ENCODE peak calls at places on chromosomes 12 and 14, in four cellular contexts. One of them, this sample, is unnamed.

GRCh38 chr14:67941456-67942018 is 122.0 kb downstream of the RAD51B start:
- DNase-seq in ascending aorta: no peak
- DNase-seq in CD4-positive, alpha-beta T cell: no peak
- DNase-seq in IMR-90: peak; percentile 38
- DNase-seq in this sample: no peak

GRCh38 chr12:93827179-93827578 is 150.0 kb downstream of the CRADD start:
- DNase-seq in CD4-positive, alpha-beta T cell: no peak
- DNase-seq in ascending aorta: no peak
- DNase-seq in IMR-90: no peak
- DNase-seq in this sample: no peak

GRCh38 chr14:22653012-22653621 is 9.0 kb upstream of the OR6J1 start:
- DNase-seq in ascending aorta: peak; percentile 71
- DNase-seq in IMR-90: peak; percentile 74
- DNase-seq in CD4-positive, alpha-beta T cell: peak; percentile 32
- DNase-seq in this sample: no peak

GRCh38 chr14:93332032-93332852 is 594 bp downstream of the BTBD7 start:
- DNase-seq in IMR-90: peak; percentile 49
- DNase-seq in ascending aorta: peak; percentile 71
- DNase-seq in CD4-positive, alpha-beta T cell: peak; percentile 5
- DNase-seq in this sample: no peak

GRCh38 chr12:29264424-29264823 is 115.3 kb downstream of the FAR2 start:
- DNase-seq in ascending aorta: no peak
- DNase-seq in CD4-positive, alpha-beta T cell: no peak
- DNase-seq in IMR-90: no peak
- DNase-seq in this sample: no peak

GRCh38 chr12:54028324-54029201 is at the start of gene HOXC6:
- DNase-seq in IMR-90: no peak
- DNase-seq in ascending aorta: no peak
- DNase-seq in CD4-positive, alpha-beta T cell: no peak
- DNase-seq in this sample: no peak

GRCh38 chr12:67916266-67916970 is 72.8 kb upstream of the IFNG-AS1 start:
- DNase-seq in ascending aorta: no peak
- DNase-seq in CD4-positive, alpha-beta T cell: no peak
- DNase-seq in IMR-90: peak; percentile 24
- DNase-seq in this sample: no peak

GRCh38 chr14:99389171-99389826 is 91.4 kb downstream of the SETD3 start:
- DNase-seq in IMR-90: peak; percentile 10
- DNase-seq in ascending aorta: no peak
- DNase-seq in CD4-positive, alpha-beta T cell: peak; percentile 7
- DNase-seq in this sample: no peak

GRCh38 chr14:49621114-49621881 is 699 bp downstream of the MGAT2 start:
- DNase-seq in ascending aorta: peak; percentile 85
- DNase-seq in IMR-90: peak; percentile 28
- DNase-seq in CD4-positive, alpha-beta T cell: peak; percentile 53
- DNase-seq in this sample: no peak

GRCh38 chr14:69528930-69529329 is 44.4 kb downstream of the PLEKHD1 start:
- DNase-seq in CD4-positive, alpha-beta T cell: no peak
- DNase-seq in ascending aorta: no peak
- DNase-seq in IMR-90: no peak
- DNase-seq in this sample: no peak

GRCh38 chr14:90871605-90872233 is 55.5 kb upstream of the TTC7B start:
- DNase-seq in CD4-positive, alpha-beta T cell: no peak
- DNase-seq in ascending aorta: no peak
- DNase-seq in IMR-90: peak; percentile 54
- DNase-seq in this sample: no peak

GRCh38 chr14:72565917-72566316 is 328.0 kb downstream of the DPF3 start:
- DNase-seq in CD4-positive, alpha-beta T cell: no peak
- DNase-seq in ascending aorta: no peak
- DNase-seq in IMR-90: no peak
- DNase-seq in this sample: no peak

GRCh38 chr14:90193925-90194324 is 62.4 kb upstream of the PSMC1 start:
- DNase-seq in CD4-positive, alpha-beta T cell: no peak
- DNase-seq in IMR-90: no peak
- DNase-seq in ascending aorta: peak; percentile 25
- DNase-seq in this sample: no peak

GRCh38 chr12:26728205-26729050 is 104.6 kb downstream of the ITPR2 start:
- DNase-seq in ascending aorta: no peak
- DNase-seq in IMR-90: no peak
- DNase-seq in CD4-positive, alpha-beta T cell: no peak
- DNase-seq in this sample: no peak

GRCh38 chr12:34404377-34405285 is 382.3 kb downstream of the ALG10 start:
- DNase-seq in IMR-90: no peak
- DNase-seq in CD4-positive, alpha-beta T cell: no peak
- DNase-seq in ascending aorta: peak; percentile 31
- DNase-seq in this sample: no peak

GRCh38 chr14:54366726-54367707 is 29.8 kb upstream of the CDKN3 start:
- DNase-seq in ascending aorta: no peak
- DNase-seq in CD4-positive, alpha-beta T cell: peak; percentile 7
- DNase-seq in IMR-90: peak; percentile 70
- DNase-seq in this sample: no peak

GRCh38 chr12:115528466-115528865 is 749.0 kb downstream of the MED13L start:
- DNase-seq in ascending aorta: no peak
- DNase-seq in IMR-90: peak; percentile 1
- DNase-seq in CD4-positive, alpha-beta T cell: no peak
- DNase-seq in this sample: no peak

GRCh38 chr12:132657004-132657727 is 30.0 kb downstream of the POLE start:
- DNase-seq in ascending aorta: no peak
- DNase-seq in IMR-90: no peak
- DNase-seq in CD4-positive, alpha-beta T cell: no peak
- DNase-seq in this sample: no peak

GRCh38 chr12:85424581-85425348 is 144.7 kb downstream of the ALX1 start:
- DNase-seq in IMR-90: peak; percentile 2
- DNase-seq in CD4-positive, alpha-beta T cell: no peak
- DNase-seq in ascending aorta: no peak
- DNase-seq in this sample: no peak

GRCh38 chr12:112370156-112370555 is 12.1 kb downstream of the HECTD4 start:
- DNase-seq in CD4-positive, alpha-beta T cell: no peak
- DNase-seq in IMR-90: peak; percentile 61
- DNase-seq in ascending aorta: no peak
- DNase-seq in this sample: no peak

GRCh38 chr12:132761032-132761910 is at the start of gene ANKLE2:
- DNase-seq in CD4-positive, alpha-beta T cell: peak; percentile 47
- DNase-seq in ascending aorta: peak; percentile 73
- DNase-seq in IMR-90: peak; percentile 59
- DNase-seq in this sample: peak; percentile 24

GRCh38 chr12:64385468-64385867 is 5.1 kb downstream of the C12orf56 start:
- DNase-seq in IMR-90: peak; percentile 31
- DNase-seq in CD4-positive, alpha-beta T cell: no peak
- DNase-seq in ascending aorta: no peak
- DNase-seq in this sample: peak; percentile 90

GRCh38 chr12:89461649-89462612 is 62.7 kb downstream of the GALNT4 start:
- DNase-seq in IMR-90: peak; percentile 82
- DNase-seq in CD4-positive, alpha-beta T cell: no peak
- DNase-seq in ascending aorta: no peak
- DNase-seq in this sample: no peak

GRCh38 chr12:56346663-56347062 is 8.0 kb downstream of the IL23A start:
- DNase-seq in ascending aorta: no peak
- DNase-seq in IMR-90: no peak
- DNase-seq in CD4-positive, alpha-beta T cell: no peak
- DNase-seq in this sample: no peak

GRCh38 chr14:106556665-106557289 is 1030.4 kb downstream of the TMEM121 start:
- DNase-seq in IMR-90: no peak
- DNase-seq in ascending aorta: no peak
- DNase-seq in CD4-positive, alpha-beta T cell: peak; percentile 70
- DNase-seq in this sample: no peak

GRCh38 chr12:92244036-92244435 is 98.4 kb upstream of the BTG1 start:
- DNase-seq in ascending aorta: no peak
- DNase-seq in CD4-positive, alpha-beta T cell: no peak
- DNase-seq in IMR-90: peak; percentile 6
- DNase-seq in this sample: no peak

GRCh38 chr14:51846631-51847488 is 13.6 kb upstream of the GNG2 start:
- DNase-seq in CD4-positive, alpha-beta T cell: peak; percentile 66
- DNase-seq in ascending aorta: peak; percentile 75
- DNase-seq in IMR-90: peak; percentile 53
- DNase-seq in this sample: no peak

GRCh38 chr12:87344699-87345098 is 684.5 kb downstream of the C12orf50 start:
- DNase-seq in IMR-90: no peak
- DNase-seq in CD4-positive, alpha-beta T cell: no peak
- DNase-seq in ascending aorta: no peak
- DNase-seq in this sample: no peak

GRCh38 chr12:65823481-65824313 is 586 bp upstream of the HMGA2 start:
- DNase-seq in ascending aorta: peak; percentile 67
- DNase-seq in CD4-positive, alpha-beta T cell: no peak
- DNase-seq in IMR-90: peak; percentile 58
- DNase-seq in this sample: peak; percentile 100

GRCh38 chr12:26539131-26539530 is 293.9 kb downstream of the ITPR2 start:
- DNase-seq in CD4-positive, alpha-beta T cell: no peak
- DNase-seq in IMR-90: no peak
- DNase-seq in ascending aorta: no peak
- DNase-seq in this sample: no peak

GRCh38 chr12:97552410-97553050 is 89.9 kb downstream of the RMST start:
- DNase-seq in CD4-positive, alpha-beta T cell: no peak
- DNase-seq in ascending aorta: no peak
- DNase-seq in IMR-90: no peak
- DNase-seq in this sample: no peak

GRCh38 chr14:23414906-23415820 is 7.1 kb upstream of the MYH6 start:
- DNase-seq in CD4-positive, alpha-beta T cell: no peak
- DNase-seq in IMR-90: no peak
- DNase-seq in ascending aorta: no peak
- DNase-seq in this sample: no peak

GRCh38 chr12:91262023-91262676 is 79.5 kb upstream of the DCN start:
- DNase-seq in IMR-90: no peak
- DNase-seq in CD4-positive, alpha-beta T cell: no peak
- DNase-seq in ascending aorta: no peak
- DNase-seq in this sample: no peak

GRCh38 chr12:6450091-6450868 is 1.6 kb upstream of the TAPBPL start:
- DNase-seq in IMR-90: no peak
- DNase-seq in CD4-positive, alpha-beta T cell: no peak
- DNase-seq in ascending aorta: peak; percentile 52
- DNase-seq in this sample: no peak

GRCh38 chr14:75069021-75069810 is at the start of gene ZC2HC1C:
- DNase-seq in IMR-90: peak; percentile 75
- DNase-seq in ascending aorta: peak; percentile 97
- DNase-seq in CD4-positive, alpha-beta T cell: peak; percentile 30
- DNase-seq in this sample: peak; percentile 51

GRCh38 chr12:68225576-68226476 is at the start of gene IL26:
- DNase-seq in ascending aorta: no peak
- DNase-seq in IMR-90: no peak
- DNase-seq in CD4-positive, alpha-beta T cell: no peak
- DNase-seq in this sample: no peak

GRCh38 chr14:92649934-92650545 is 98.4 kb downstream of the LGMN start:
- DNase-seq in ascending aorta: peak; percentile 91
- DNase-seq in IMR-90: peak; percentile 92
- DNase-seq in CD4-positive, alpha-beta T cell: no peak
- DNase-seq in this sample: no peak

GRCh38 chr14:104442611-104443390 is 136.8 kb upstream of the C14orf180 start:
- DNase-seq in IMR-90: no peak
- DNase-seq in CD4-positive, alpha-beta T cell: no peak
- DNase-seq in ascending aorta: peak; percentile 42
- DNase-seq in this sample: no peak

GRCh38 chr12:75712223-75712622 is 200.8 kb upstream of the KRR1 start:
- DNase-seq in IMR-90: no peak
- DNase-seq in ascending aorta: no peak
- DNase-seq in CD4-positive, alpha-beta T cell: no peak
- DNase-seq in this sample: no peak

GRCh38 chr12:59314209-59314608 is 281.6 kb upstream of the SLC16A7 start:
- DNase-seq in IMR-90: no peak
- DNase-seq in CD4-positive, alpha-beta T cell: no peak
- DNase-seq in ascending aorta: no peak
- DNase-seq in this sample: no peak